ENCODE peak calls at places on chromosomes 16 and 17, in eight cellular contexts. C is A549; M is dorsolateral prefrontal cortex; F is HCT116; E is CD4-positive, alpha-beta memory T cell; H is SJSA1; Q is fibroblast of lung; P is CD8-positive, alpha-beta memory T cell. B is an unnamed sample.
A peak's percentile ranks its signal among the peaks of the same experiment; 100 is the strongest.

GRCh38 chr16:27364493-27365141 is 37.4 kb upstream of the IL21R start:
- DNase-seq in C (peak; percentile 44), M (no peak), F (no peak), E (no peak), H (no peak), Q (no peak), P (no peak), B (peak; percentile 70)

GRCh38 chr17:77942111-77942988 is 16.2 kb upstream of the TNRC6C start:
- DNase-seq in C (no peak), M (peak; percentile 91), F (no peak), E (no peak), H (no peak), Q (no peak), P (no peak), B (no peak)

GRCh38 chr17:332558-333322 is 19.9 kb downstream of the RPH3AL start:
- DNase-seq in C (no peak), M (peak; percentile 67), F (no peak), E (no peak), H (no peak), Q (peak; percentile 57), P (no peak), B (no peak)

GRCh38 chr17:5283531-5284315 is 1.6 kb downstream of the RABEP1 start:
- DNase-seq in C (no peak), M (no peak), F (no peak), E (no peak), H (no peak), Q (peak; percentile 80), P (no peak), B (no peak)

GRCh38 chr16:85055503-85056210 is 28.1 kb downstream of the KIAA0513 start:
- DNase-seq in C (no peak), M (peak; percentile 54), F (no peak), E (peak; percentile 93), H (no peak), Q (peak; percentile 80), P (peak; percentile 74), B (peak; percentile 53)

GRCh38 chr17:79232957-79233356 is 158.3 kb downstream of the ENGASE start:
- DNase-seq in C (no peak), M (no peak), F (no peak), E (no peak), H (no peak), Q (no peak), P (no peak), B (no peak)

GRCh38 chr17:17109896-17110295 is 67.6 kb downstream of the MPRIP start:
- DNase-seq in C (no peak), M (no peak), F (no peak), E (peak; percentile 63), H (no peak), Q (no peak), P (no peak), B (peak; percentile 91)

GRCh38 chr17:79664925-79665738 is 54.3 kb upstream of the RBFOX3 start:
- DNase-seq in C (no peak), M (peak; percentile 33), F (peak; percentile 29), E (no peak), H (peak; percentile 39), Q (no peak), P (no peak), B (peak; percentile 55)

GRCh38 chr16:54363760-54364159 is 77.2 kb upstream of the IRX3 start:
- DNase-seq in C (no peak), M (no peak), F (no peak), E (no peak), H (no peak), Q (no peak), P (no peak), B (no peak)

GRCh38 chr16:24246911-24247607 is 9.1 kb upstream of the CACNG3 start:
- DNase-seq in C (no peak), M (no peak), F (no peak), E (no peak), H (no peak), Q (no peak), P (no peak), B (no peak)

GRCh38 chr16:67260426-67261063 is 11.8 kb downstream of the SLC9A5 start:
- DNase-seq in C (no peak), M (no peak), F (no peak), E (no peak), H (no peak), Q (peak; percentile 56), P (no peak), B (peak; percentile 41)

GRCh38 chr17:63701477-63702222 is 1.7 kb upstream of the LIMD2 start:
- DNase-seq in C (no peak), M (peak; percentile 60), F (no peak), E (peak; percentile 77), H (no peak), Q (no peak), P (peak; percentile 75), B (no peak)

GRCh38 chr17:35612924-35613521 is 25.9 kb downstream of the AP2B1 start:
- DNase-seq in C (no peak), M (peak; percentile 76), F (peak; percentile 12), E (peak; percentile 24), H (no peak), Q (peak; percentile 33), P (peak; percentile 27), B (peak; percentile 28)

GRCh38 chr16:74698220-74698619 is 2.4 kb downstream of the MLKL start:
- DNase-seq in C (no peak), M (no peak), F (no peak), E (no peak), H (no peak), Q (no peak), P (no peak), B (no peak)

GRCh38 chr16:74699666-74700065 is 996 bp downstream of the MLKL start:
- DNase-seq in C (no peak), M (no peak), F (no peak), E (no peak), H (no peak), Q (no peak), P (no peak), B (no peak)

GRCh38 chr16:74695450-74696422 is 4.9 kb downstream of the MLKL start:
- DNase-seq in C (peak; percentile 98), M (peak; percentile 95), F (peak; percentile 88), E (peak; percentile 68), H (peak; percentile 84), Q (peak; percentile 89), P (peak; percentile 54), B (peak; percentile 86)

GRCh38 chr16:74700206-74701040 is at the start of gene MLKL:
- DNase-seq in C (peak; percentile 72), M (no peak), F (peak; percentile 31), E (peak; percentile 53), H (peak; percentile 59), Q (peak; percentile 54), P (peak; percentile 50), B (peak; percentile 69)
- H3K27ac ChIP-seq in C (peak within 1 kb of the TSS; percentile 93), M (peak within 1 kb of the TSS; percentile 67), F (peak within 1 kb of the TSS; percentile 75), E (peak within 1 kb of the TSS; percentile 76), H (peak within 1 kb of the TSS; percentile 51), Q (peak within 1 kb of the TSS; percentile 77), P (peak within 1 kb of the TSS; percentile 69), B (peak within 1 kb of the TSS; percentile 93)

GRCh38 chr16:79218358-79218757 is 382.2 kb downstream of the MAF start:
- DNase-seq in C (no peak), M (no peak), F (no peak), E (no peak), H (no peak), Q (no peak), P (no peak), B (no peak)

GRCh38 chr16:79212114-79212791 is 388.3 kb downstream of the MAF start:
- DNase-seq in C (no peak), M (no peak), F (no peak), E (no peak), H (no peak), Q (no peak), P (no peak), B (no peak)

GRCh38 chr16:79215289-79215688 is 385.2 kb downstream of the MAF start:
- DNase-seq in C (no peak), M (no peak), F (no peak), E (no peak), H (no peak), Q (no peak), P (no peak), B (no peak)

GRCh38 chr16:79213214-79213613 is 387.3 kb downstream of the MAF start:
- DNase-seq in C (no peak), M (no peak), F (no peak), E (no peak), H (no peak), Q (no peak), P (no peak), B (no peak)

DNA sequence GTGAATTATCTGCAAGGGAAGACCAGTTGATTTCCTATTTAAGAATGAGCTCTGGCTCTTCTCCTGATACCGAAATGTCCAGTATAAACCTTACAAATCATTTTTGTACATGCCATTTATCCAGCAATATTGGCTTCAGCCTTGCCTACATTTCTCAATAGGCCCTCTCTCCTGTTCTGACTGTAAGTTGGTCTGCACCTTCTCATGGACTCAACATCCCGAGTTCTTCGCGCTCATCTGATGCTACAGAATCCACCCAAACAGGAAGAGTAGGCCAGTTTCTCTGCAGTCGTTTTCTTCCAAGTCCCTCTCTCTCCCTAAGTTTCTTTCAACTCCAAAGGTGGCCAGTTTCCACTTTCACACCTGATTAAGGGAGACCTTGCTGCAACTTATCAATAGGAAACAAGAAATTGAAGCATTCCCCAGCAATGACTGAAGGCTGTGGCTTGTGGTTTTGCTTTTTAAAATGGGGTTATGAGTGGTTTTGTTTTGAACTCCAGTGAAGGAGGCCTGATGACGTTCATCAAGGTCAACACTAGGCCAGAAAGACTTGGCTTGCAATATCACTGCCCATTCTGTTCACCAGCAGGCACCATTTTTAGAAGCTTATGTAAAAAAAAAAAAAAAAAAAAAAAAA is 383.0 kb downstream of the MAF start:
- DNase-seq in C (no peak), M (no peak), F (no peak), E (peak; percentile 61), H (no peak), Q (no peak), P (no peak), B (no peak)
- H3K27ac ChIP-seq in C (no peak overlapping the region), M (no peak overlapping the region), F (no peak overlapping the region), E (no peak overlapping the region), H (no peak overlapping the region), Q (no peak overlapping the region), P (no peak overlapping the region), B (no peak overlapping the region)

GRCh38 chr16:79864781-79865391 is 264.3 kb upstream of the MAF start:
- DNase-seq in C (no peak), M (no peak), F (no peak), E (no peak), H (no peak), Q (no peak), P (no peak), B (no peak)
- H3K27ac ChIP-seq in C (no peak overlapping the region), M (no peak overlapping the region), F (no peak overlapping the region), E (no peak overlapping the region), H (no peak overlapping the region), Q (no peak overlapping the region), P (no peak overlapping the region), B (no peak overlapping the region)

GRCh38 chr17:7701681-7702080 is 3.3 kb upstream of the EFNB3 start:
- DNase-seq in C (no peak), M (no peak), F (no peak), E (no peak), H (no peak), Q (no peak), P (no peak), B (no peak)

GRCh38 chr17:7702776-7703175 is 2.2 kb upstream of the EFNB3 start:
- DNase-seq in C (no peak), M (no peak), F (no peak), E (no peak), H (no peak), Q (no peak), P (no peak), B (no peak)

GRCh38 chr17:7704601-7705268 is at the start of gene EFNB3:
- DNase-seq in C (peak; percentile 33), M (peak; percentile 45), F (no peak), E (no peak), H (no peak), Q (peak; percentile 50), P (no peak), B (no peak)

GRCh38 chr17:7705269-7706255 is 560 bp downstream of the EFNB3 start:
- DNase-seq in C (no peak), M (no peak), F (no peak), E (no peak), H (no peak), Q (no peak), P (no peak), B (no peak)

GRCh38 chr17:7703584-7704574 is 1.1 kb upstream of the EFNB3 start:
- DNase-seq in C (peak; percentile 34), M (peak; percentile 84), F (no peak), E (no peak), H (no peak), Q (peak; percentile 49), P (no peak), B (no peak)
- H3K27ac ChIP-seq in C (no peak overlapping the region), M (peak overlapping the region; percentile 52), F (no peak overlapping the region), E (no peak overlapping the region), H (no peak overlapping the region), Q (no peak overlapping the region), P (no peak overlapping the region), B (no peak overlapping the region)

B was measured in colonic mucosa.